ENCODE peak calls at places on chromosomes 5 and 9, in four cellular contexts. S is GDM1, N is heart left ventricle, T is uterus. Y is an unnamed sample.

GRCh38 chr5:41871866-41872265 is 1.6 kb upstream of the OXCT1 start:
- DNase-seq in S (no peak), T (peak; percentile 29), N (peak; percentile 50), Y (peak; percentile 50)

GRCh38 chr5:152547202-152547601 is 142.1 kb upstream of the NMUR2 start:
- DNase-seq in T (no peak), N (no peak), S (no peak), Y (no peak)

GRCh38 chr5:15495026-15495425 is 5.0 kb upstream of the FBXL7 start:
- DNase-seq in N (no peak), S (no peak), T (no peak), Y (no peak)

GRCh38 chr9:131733601-131734061 is 6.2 kb downstream of the RAPGEF1 start:
- DNase-seq in N (no peak), T (no peak), S (peak; percentile 69), Y (no peak)

GRCh38 chr9:84003246-84003645 is 22.6 kb downstream of the RMI1 start:
- DNase-seq in S (no peak), N (no peak), T (no peak), Y (no peak)

GRCh38 chr5:106094128-106094726 is 1576.5 kb downstream of the EFNA5 start:
- DNase-seq in T (no peak), N (no peak), S (no peak), Y (peak; percentile 71)

GRCh38 chr5:143569213-143569663 is 165.8 kb upstream of the NR3C1 start:
- DNase-seq in S (no peak), T (peak; percentile 30), N (no peak), Y (no peak)

GRCh38 chr5:54807421-54807820 is 178.0 kb downstream of the ESM1 start:
- DNase-seq in T (no peak), S (no peak), N (no peak), Y (no peak)

GRCh38 chr5:120228262-120229031 is 235.7 kb upstream of the PRR16 start:
- DNase-seq in S (no peak), N (no peak), T (no peak), Y (no peak)

GRCh38 chr9:36193049-36193448 is 2.3 kb downstream of the CLTA start:
- DNase-seq in N (no peak), T (no peak), S (no peak), Y (no peak)

Y was measured in ureter.